ENCODE peak calls at places on chromosomes 13 and 19, in five cellular contexts. I is fibroblast of the aortic adventitia, W is stomach, A is brain microvascular endothelial cell, G is coronary artery. K is an unnamed sample.

GRCh38 chr19:1307755-1308303 is 22.2 kb downstream of the EFNA2 start:
- DNase-seq in I (no peak), W (no peak), A (no peak), G (no peak), K (no peak)

GRCh38 chr13:108006619-108007018 is 208.7 kb downstream of the LIG4 start:
- DNase-seq in I (no peak), W (no peak), A (no peak), G (no peak), K (no peak)

GRCh38 chr13:95185851-95186250 is 115.4 kb downstream of the ABCC4 start:
- DNase-seq in I (no peak), W (no peak), A (no peak), G (no peak), K (no peak)

GRCh38 chr13:111385182-111385857 is 64.9 kb downstream of the TEX29 start:
- DNase-seq in I (no peak), W (peak), A (no peak), G (no peak), K (no peak)

GRCh38 chr13:67408823-67409222 is 178.7 kb upstream of the PCDH9 start:
- DNase-seq in I (no peak), W (no peak), A (no peak), G (no peak), K (no peak)

GRCh38 chr19:2747349-2747748 is 7.5 kb upstream of the SLC39A3 start:
- DNase-seq in I (no peak), W (no peak), A (no peak), G (no peak), K (no peak)

GRCh38 chr13:59519776-59520175 is 644.0 kb downstream of the DIAPH3 start:
- DNase-seq in I (no peak), W (no peak), A (peak), G (no peak), K (no peak)

GRCh38 chr19:5418676-5419075 is 36.5 kb upstream of the ZNRF4 start:
- DNase-seq in I (no peak), W (no peak), A (no peak), G (no peak), K (no peak)

GRCh38 chr19:36043952-36044351 is 10.1 kb downstream of the THAP8 start:
- DNase-seq in I (no peak), W (no peak), A (no peak), G (no peak), K (no peak)

GRCh38 chr13:45162821-45163220 is 38.0 kb downstream of the KCTD4 start:
- DNase-seq in I (peak), W (no peak), A (peak), G (no peak), K (no peak)

GRCh38 chr13:38350114-38350617 is 515 bp downstream of the UFM1 start:
- DNase-seq in I (no peak), W (peak), A (peak), G (no peak), K (peak)

GRCh38 chr13:40590112-40590862 is 76.2 kb downstream of the FOXO1 start:
- DNase-seq in I (peak), W (no peak), A (no peak), G (no peak), K (no peak)

GRCh38 chr13:110779046-110779445 is 65.5 kb downstream of the ING1 start:
- DNase-seq in I (no peak), W (no peak), A (no peak), G (no peak), K (no peak)

GRCh38 chr13:42107006-42107405 is 58.6 kb downstream of the DGKH start:
- DNase-seq in I (no peak), W (no peak), A (no peak), G (no peak), K (no peak)

GRCh38 chr19:2149980-2150793 is 1.2 kb downstream of the AP3D1 start:
- DNase-seq in I (peak), W (no peak), A (no peak), G (no peak), K (no peak)

GRCh38 chr13:83531022-83531421 is 351.3 kb downstream of the SLITRK1 start:
- DNase-seq in I (no peak), W (no peak), A (no peak), G (no peak), K (no peak)

GRCh38 chr19:38321646-38322323 is 2.1 kb downstream of the KCNK6 start:
- DNase-seq in I (peak), W (no peak), A (no peak), G (peak), K (no peak)

GRCh38 chr13:112693831-112694497 is 4.1 kb downstream of the ATP11A start:
- DNase-seq in I (peak), W (peak), A (peak), G (peak), K (no peak)

GRCh38 chr13:94515911-94516310 is 36.4 kb upstream of the DCT start:
- DNase-seq in I (no peak), W (no peak), A (no peak), G (no peak), K (no peak)

GRCh38 chr19:40144151-40144550 is 47.1 kb upstream of the MAP3K10 start:
- DNase-seq in I (peak), W (no peak), A (no peak), G (no peak), K (no peak)

GRCh38 chr19:12806242-12807131 is at the start of gene RNASEH2A:
- DNase-seq in I (peak), W (peak), A (peak), G (peak), K (peak)

GRCh38 chr13:103282571-103283450 is 216.6 kb upstream of the SLC10A2 start:
- DNase-seq in I (peak), W (no peak), A (peak), G (no peak), K (no peak)

GRCh38 chr19:31110331-31110730 is 238.9 kb downstream of the TSHZ3 start:
- DNase-seq in I (peak), W (no peak), A (no peak), G (no peak), K (no peak)

GRCh38 chr19:44202470-44202869 is 9.9 kb upstream of the ZNF227 start:
- DNase-seq in I (peak), W (no peak), A (peak), G (no peak), K (no peak)

GRCh38 chr19:27672309-27673047 is 1540.5 kb downstream of the UQCRFS1 start:
- DNase-seq in I (no peak), W (peak), A (no peak), G (peak), K (no peak)

GRCh38 chr13:31908696-31909386 is 122.7 kb upstream of the FRY start:
- DNase-seq in I (peak), W (no peak), A (no peak), G (no peak), K (no peak)

GRCh38 chr19:2221250-2221831 is 14.8 kb downstream of the PLEKHJ1 start:
- DNase-seq in I (no peak), W (no peak), A (peak), G (no peak), K (no peak)

GRCh38 chr13:66492479-66492878 is 737.7 kb downstream of the PCDH9 start:
- DNase-seq in I (no peak), W (no peak), A (no peak), G (no peak), K (no peak)

GRCh38 chr13:40146586-40147240 is 491.3 kb downstream of the COG6 start:
- DNase-seq in I (no peak), W (no peak), A (no peak), G (no peak), K (no peak)

GRCh38 chr19:32231020-32231419 is 114.4 kb upstream of the ZNF507 start:
- DNase-seq in I (no peak), W (no peak), A (no peak), G (no peak), K (no peak)

GRCh38 chr13:21012211-21012610 is 49.2 kb downstream of the LATS2 start:
- DNase-seq in I (no peak), W (no peak), A (no peak), G (no peak), K (no peak)

GRCh38 chr19:19146000-19146608 is 7.8 kb upstream of the TMEM161A start:
- DNase-seq in I (peak), W (peak), A (peak), G (peak), K (peak)

GRCh38 chr19:49153167-49153809 is 1.9 kb downstream of the HRC start:
- DNase-seq in I (no peak), W (no peak), A (no peak), G (no peak), K (no peak)
- TF ChIP-seq CTCF in I (no peak), W (no peak), A (no peak), G (no peak), K (no peak)

GRCh38 chr13:99316657-99317244 is 9.6 kb upstream of the GPR183 start:
- DNase-seq in I (no peak), W (peak), A (no peak), G (no peak), K (no peak)
- TF ChIP-seq CTCF in I (no peak), W (no peak), A (no peak), G (no peak), K (no peak)

GRCh38 chr19:33374406-33374703 is 846 bp downstream of the CEBPG start:
- DNase-seq in I (peak), W (no peak), A (no peak), G (no peak), K (no peak)

GRCh38 chr19:33375156-33375744 is 1.7 kb downstream of the CEBPG start:
- DNase-seq in I (no peak), W (no peak), A (no peak), G (no peak), K (no peak)

GRCh38 chr19:33375760-33376159 is 2.3 kb downstream of the CEBPG start:
- DNase-seq in I (peak), W (no peak), A (no peak), G (no peak), K (no peak)

GRCh38 chr19:33376423-33376822 is 2.9 kb downstream of the CEBPG start:
- DNase-seq in I (peak), W (peak), A (peak), G (no peak), K (no peak)

GRCh38 chr19:33373701-33374405 is at the start of gene CEBPG:
- DNase-seq in I (peak), W (peak), A (no peak), G (peak), K (no peak)
- TF ChIP-seq CTCF in I (peak), W (peak), A (peak), G (no peak), K (no peak)

DNA sequence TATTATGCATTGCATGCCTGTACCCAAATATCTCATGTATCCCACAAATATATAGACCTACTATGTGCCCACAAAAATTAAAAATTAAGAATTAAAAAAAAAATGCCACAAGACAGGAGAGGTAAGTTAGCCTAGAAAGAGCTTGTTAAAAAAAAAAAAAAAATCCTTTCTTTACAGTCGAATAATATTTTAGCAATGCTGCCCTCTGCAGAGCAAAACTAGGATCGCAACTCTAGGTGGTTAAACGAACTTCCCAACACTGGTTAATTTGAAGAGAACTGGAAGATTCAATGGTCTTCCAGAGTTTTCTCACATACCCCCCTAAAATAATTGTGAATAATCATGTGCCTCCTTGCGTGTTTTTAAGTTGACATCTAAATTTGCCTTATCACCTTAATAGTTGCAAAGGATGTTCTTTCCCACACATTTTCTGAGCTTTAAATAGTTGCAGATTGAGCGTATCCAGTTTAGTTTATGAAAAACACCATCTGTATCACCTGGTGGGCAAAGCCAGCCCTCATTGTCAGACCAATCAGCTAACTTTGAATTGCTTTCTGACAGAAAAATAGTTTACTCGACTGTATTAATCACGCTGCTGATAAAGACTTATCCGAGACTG is 47.4 kb upstream of the RCBTB2 start:
- DNase-seq in I (peak), W (peak), A (peak), G (no peak), K (peak)
- TF ChIP-seq CTCF in I (peak), W (peak), A (peak), G (peak), K (peak)

GRCh38 chr19:52492991-52493470 is 34.4 kb upstream of the ZNF808 start:
- DNase-seq in I (no peak), W (no peak), A (no peak), G (no peak), K (peak)
- TF ChIP-seq CTCF in I (no peak), W (no peak), A (peak), G (no peak), K (no peak)

DNA sequence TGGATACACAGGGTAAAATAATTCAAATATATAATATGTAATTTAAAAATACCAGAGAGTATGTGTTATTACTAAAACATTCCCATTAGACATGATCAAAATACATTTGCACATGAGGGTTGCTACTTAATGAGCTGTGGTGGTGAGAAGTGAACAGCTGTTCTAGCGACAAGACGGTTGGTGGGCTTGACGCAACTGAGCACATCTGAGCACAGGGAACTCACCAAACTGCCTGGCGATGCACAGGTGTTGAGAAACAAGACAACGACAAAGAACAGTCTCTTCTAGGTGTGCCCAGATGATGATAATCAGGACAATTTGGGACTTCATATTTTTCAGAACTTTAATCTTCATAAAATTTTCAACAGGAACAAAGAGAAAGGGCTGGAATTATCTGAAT is 555.1 kb upstream of the SGCG start:
- DNase-seq in I (no peak), W (no peak), A (no peak), G (no peak), K (no peak)
- TF ChIP-seq CTCF in I (no peak), W (no peak), A (no peak), G (no peak), K (no peak)